ENCODE peak calls at places on chromosomes 7 and 10, in ten cellular contexts. E is right lobe of liver, J is prostate gland, P is breast epithelium, C is A549, B is suprapubic skin, I is IMR-90, S is esophagus muscularis mucosa, K is H1, Q is transverse colon. D is an unnamed sample. For H3K9me3, the result is how much of the 10 kb centered on the place peaks cover.

GRCh38 chr10:71217266-71218045 is 5.1 kb downstream of the UNC5B start:
- DNase-seq in K (no peak), S (no peak), Q (no peak), C (no peak), E (peak), P (peak), I (no peak), B (no peak), J (no peak), D (peak)

GRCh38 chr10:108490931-108491330 is 1326.4 kb upstream of the SORCS1 start:
- DNase-seq in B (no peak), J (no peak), P (no peak), C (no peak), I (no peak), S (no peak), E (no peak), Q (no peak), K (no peak), D (no peak)

GRCh38 chr10:100008708-100009282 is 952 bp downstream of the DNMBP start:
- DNase-seq in J (no peak), P (no peak), B (no peak), E (no peak), S (no peak), I (no peak), K (no peak), C (no peak), Q (no peak), D (no peak)

GRCh38 chr7:112990619-112991018 is 96.0 kb downstream of the GPR85 start:
- DNase-seq in J (no peak), I (peak), C (no peak), K (no peak), P (no peak), Q (no peak), B (no peak), S (no peak), E (no peak), D (no peak)

GRCh38 chr7:90675982-90676381 is 79.9 kb downstream of the CDK14 start:
- DNase-seq in B (no peak), C (no peak), J (no peak), S (no peak), P (no peak), K (no peak), I (no peak), E (no peak), Q (no peak), D (no peak)

GRCh38 chr7:107961399-107961798 is 41.6 kb downstream of the LAMB1 start:
- DNase-seq in P (no peak), S (no peak), E (peak), K (no peak), I (no peak), Q (peak), C (no peak), J (no peak), B (no peak), D (peak)

GRCh38 chr7:89773594-89773993 is 380.7 kb upstream of the STEAP1 start:
- DNase-seq in J (no peak), B (no peak), K (no peak), Q (no peak), C (no peak), P (no peak), I (no peak), S (no peak), E (no peak), D (no peak)

GRCh38 chr7:74575083-74575803 is 82.3 kb upstream of the GTF2I start:
- DNase-seq in B (no peak), E (no peak), I (peak), S (no peak), Q (peak), C (peak), P (no peak), J (peak), K (no peak), D (no peak)

GRCh38 chr10:73956476-73957338 is 41.2 kb upstream of the VCL start:
- DNase-seq in C (no peak), E (no peak), J (no peak), K (no peak), B (no peak), Q (no peak), I (peak), P (no peak), S (no peak), D (no peak)

GRCh38 chr10:1715821-1716220 is 21.5 kb downstream of the ADARB2 start:
- DNase-seq in I (no peak), J (peak), C (peak), K (peak), P (no peak), B (no peak), S (no peak), Q (peak), E (no peak), D (no peak)

GRCh38 chr7:137832382-137832781 is 14.4 kb downstream of the DGKI start:
- DNase-seq in Q (no peak), I (no peak), C (no peak), S (peak), P (no peak), B (no peak), K (no peak), E (no peak), J (no peak), D (no peak)

GRCh38 chr7:7564323-7564780 is 2.3 kb upstream of the MIOS start:
- DNase-seq in J (no peak), E (no peak), S (no peak), B (no peak), K (no peak), C (peak), I (peak), Q (no peak), P (no peak), D (no peak)

GRCh38 chr10:31602541-31603244 is 283.7 kb downstream of the ZEB1 start:
- DNase-seq in E (no peak), J (peak), C (peak), I (peak), P (peak), K (no peak), B (peak), Q (peak), S (peak), D (peak)

GRCh38 chr10:113753020-113753692 is 1.7 kb downstream of the PLEKHS1 start:
- DNase-seq in K (no peak), E (no peak), B (no peak), P (no peak), J (no peak), S (no peak), Q (peak), I (peak), C (no peak), D (no peak)

GRCh38 chr7:19989906-19990305 is 216.5 kb upstream of the TMEM196 start:
- DNase-seq in P (no peak), K (no peak), E (no peak), I (no peak), B (no peak), J (no peak), Q (no peak), C (no peak), S (no peak), D (no peak)

GRCh38 chr10:25130911-25131310 is 43.9 kb upstream of the GPR158 start:
- DNase-seq in C (no peak), K (no peak), J (no peak), B (no peak), P (no peak), E (no peak), Q (no peak), S (no peak), I (peak), D (no peak)

GRCh38 chr10:26534384-26534783 is 96.2 kb downstream of the APBB1IP start:
- DNase-seq in K (peak), Q (no peak), P (no peak), C (peak), I (no peak), E (no peak), J (no peak), S (no peak), B (no peak), D (no peak)

GRCh38 chr10:129259128-129259527 is 207.9 kb upstream of the MGMT start:
- DNase-seq in B (no peak), S (no peak), Q (no peak), K (no peak), C (no peak), P (no peak), E (no peak), J (no peak), I (no peak), D (no peak)

GRCh38 chr7:85014936-85015335 is 171.9 kb downstream of the SEMA3D start:
- DNase-seq in C (peak), B (no peak), J (no peak), K (no peak), P (no peak), I (no peak), E (no peak), S (no peak), Q (no peak), D (no peak)

GRCh38 chr10:13615650-13616049 is 28.9 kb downstream of the PRPF18 start:
- DNase-seq in Q (no peak), C (no peak), J (no peak), I (no peak), E (no peak), B (no peak), P (no peak), K (peak), S (no peak), D (no peak)

GRCh38 chr7:145036592-145037386 is 200.9 kb upstream of the TPK1 start:
- DNase-seq in Q (no peak), B (no peak), I (peak), E (peak), J (peak), S (no peak), C (peak), P (no peak), K (peak), D (no peak)

GRCh38 chr7:118054529-118054928 is 129.4 kb upstream of the LSM8 start:
- DNase-seq in K (no peak), I (no peak), E (no peak), C (no peak), J (no peak), Q (no peak), S (no peak), P (no peak), B (no peak), D (no peak)

GRCh38 chr10:129448539-129448938 is 18.5 kb upstream of the MGMT start:
- DNase-seq in B (no peak), J (no peak), C (no peak), S (no peak), P (no peak), E (no peak), I (no peak), Q (no peak), K (no peak), D (no peak)

GRCh38 chr10:58829839-58830238 is 317.2 kb downstream of the BICC1 start:
- DNase-seq in K (no peak), P (no peak), B (no peak), I (no peak), J (no peak), C (no peak), E (no peak), S (no peak), Q (no peak), D (no peak)

GRCh38 chr10:30583778-30584415 is 45.7 kb downstream of the LYZL2 start:
- DNase-seq in C (peak), J (peak), P (peak), K (no peak), S (peak), E (peak), I (peak), B (peak), Q (peak), D (peak)

GRCh38 chr7:140297192-140297591 is 101.1 kb downstream of the SLC37A3 start:
- DNase-seq in J (no peak), I (no peak), K (no peak), C (no peak), E (no peak), S (no peak), P (no peak), Q (no peak), B (no peak), D (no peak)

GRCh38 chr7:22319424-22320403 is 37.2 kb downstream of the RAPGEF5 start:
- DNase-seq in I (no peak), C (no peak), Q (no peak), P (no peak), B (no peak), J (no peak), K (no peak), E (no peak), S (no peak), D (no peak)

GRCh38 chr7:19392246-19392645 is 247.0 kb upstream of the FERD3L start:
- DNase-seq in Q (no peak), J (no peak), P (no peak), E (no peak), C (no peak), K (no peak), B (no peak), S (no peak), I (peak), D (no peak)

GRCh38 chr7:64621656-64622055 is 44.3 kb upstream of the ZNF107 start:
- DNase-seq in K (no peak), E (no peak), P (no peak), B (no peak), C (no peak), J (no peak), Q (no peak), S (no peak), I (no peak), D (no peak)

GRCh38 chr10:35459449-35459847 is 123.1 kb downstream of the CCNY start:
- DNase-seq in S (no peak), B (no peak), P (no peak), C (no peak), E (no peak), J (no peak), K (no peak), Q (no peak), I (no peak), D (no peak)

GRCh38 chr7:140702774-140703173 is 6.3 kb downstream of the NDUFB2 start:
- DNase-seq in J (no peak), I (no peak), S (no peak), B (no peak), C (no peak), Q (no peak), P (no peak), E (no peak), K (no peak), D (no peak)

GRCh38 chr7:99679400-99680191 is at the start of gene CYP3A5:
- DNase-seq in C (peak), I (no peak), J (peak), P (no peak), K (no peak), E (peak), S (no peak), B (peak), Q (peak), D (peak)

GRCh38 chr10:122279725-122280141 is 8.6 kb downstream of the BTBD16 start:
- DNase-seq in Q (no peak), E (no peak), K (no peak), I (peak), B (no peak), P (no peak), J (no peak), S (no peak), C (peak), D (no peak)

GRCh38 chr7:75719626-75720025 is 19.1 kb downstream of the HIP1 start:
- DNase-seq in Q (no peak), I (no peak), C (no peak), E (no peak), S (no peak), K (no peak), B (peak), P (no peak), J (no peak), D (no peak)

GRCh38 chr7:88302486-88302885 is 4.2 kb downstream of the STEAP4 start:
- DNase-seq in B (no peak), S (no peak), K (no peak), C (no peak), P (no peak), J (no peak), E (no peak), I (no peak), Q (no peak), D (no peak)

GRCh38 chr7:1459930-1460756 is 873 bp upstream of the MICALL2 start:
- DNase-seq in J (peak), S (no peak), Q (peak), E (no peak), B (peak), I (no peak), P (no peak), K (no peak), C (no peak), D (no peak)

GRCh38 chr7:1459512-1459892 is 232 bp upstream of the MICALL2 start:
- DNase-seq in P (peak), J (peak), Q (peak), B (peak), S (peak), E (peak), I (peak), K (peak), C (peak), D (peak)

GRCh38 chr7:1457059-1457948 is 2.0 kb downstream of the MICALL2 start:
- DNase-seq in C (no peak), J (no peak), E (no peak), S (no peak), B (no peak), Q (no peak), P (no peak), K (no peak), I (no peak), D (no peak)

GRCh38 chr7:1457949-1458675 is 1.2 kb downstream of the MICALL2 start:
- DNase-seq in Q (no peak), I (no peak), K (no peak), J (no peak), E (no peak), C (no peak), P (no peak), B (no peak), S (no peak), D (no peak)

GRCh38 chr7:1458676-1459511 is at the start of gene MICALL2:
- DNase-seq in P (peak), Q (peak), I (peak), B (peak), E (peak), K (no peak), J (peak), C (peak), S (no peak), D (peak)
- TF ChIP-seq POLR2A in P (no peak), Q (peak), I (peak), B (peak), E (peak), K (peak), J (peak), C (peak), S (peak), D (peak)

GRCh38 chr10:43042503-43043341 is 34.1 kb upstream of the RET start:
- DNase-seq in I (no peak), J (no peak), C (no peak), Q (no peak), E (peak), B (peak), P (no peak), S (no peak), K (no peak), D (no peak)
- TF ChIP-seq CTCF in I (no peak), J (no peak), C (no peak), Q (no peak), E (no peak), B (no peak), P (no peak), S (no peak), K (peak), D (no peak)

DNA sequence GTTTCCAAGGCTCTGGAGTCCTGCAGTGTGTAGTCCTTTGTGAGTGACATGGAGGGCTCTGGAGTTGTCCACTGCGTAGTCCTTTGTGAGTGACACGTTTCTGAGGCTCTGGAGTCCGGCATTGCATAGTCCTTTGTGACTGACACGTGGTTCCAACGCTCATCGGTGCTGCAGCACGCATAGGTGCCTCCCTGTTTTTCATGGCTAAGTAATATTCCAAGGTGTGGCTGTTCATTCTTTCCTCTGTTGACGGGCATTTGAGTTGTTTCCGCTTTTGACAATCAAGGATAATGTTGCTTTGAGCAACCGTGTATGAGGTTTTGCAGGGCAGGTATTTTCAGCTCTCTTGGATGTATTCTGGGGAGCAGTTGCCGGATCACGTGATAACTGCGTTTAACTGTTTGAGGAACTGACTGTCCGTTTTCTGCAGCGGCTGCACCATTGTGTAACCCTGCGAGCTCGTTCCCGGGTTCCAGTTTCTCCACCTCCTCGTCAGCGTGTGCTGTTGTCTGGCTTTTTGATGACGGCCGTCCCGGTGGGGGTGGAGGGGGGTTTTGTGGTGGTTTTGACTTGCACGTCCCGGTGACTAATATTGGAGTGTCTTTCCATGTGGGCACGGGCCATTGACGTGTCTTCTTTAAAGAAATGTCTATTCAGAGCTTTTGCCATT is 21.1 kb downstream of the FAM20C start:
- DNase-seq in S (no peak), Q (no peak), J (no peak), K (no peak), C (no peak), B (no peak), E (no peak), I (no peak), P (no peak), D (no peak)
- H3K9me3 ChIP-seq in S (under half), Q (under half), J (under half), K (under half), C (under half), B (under half), E (under half), I (under half), P (under half), D (under half)

DNA sequence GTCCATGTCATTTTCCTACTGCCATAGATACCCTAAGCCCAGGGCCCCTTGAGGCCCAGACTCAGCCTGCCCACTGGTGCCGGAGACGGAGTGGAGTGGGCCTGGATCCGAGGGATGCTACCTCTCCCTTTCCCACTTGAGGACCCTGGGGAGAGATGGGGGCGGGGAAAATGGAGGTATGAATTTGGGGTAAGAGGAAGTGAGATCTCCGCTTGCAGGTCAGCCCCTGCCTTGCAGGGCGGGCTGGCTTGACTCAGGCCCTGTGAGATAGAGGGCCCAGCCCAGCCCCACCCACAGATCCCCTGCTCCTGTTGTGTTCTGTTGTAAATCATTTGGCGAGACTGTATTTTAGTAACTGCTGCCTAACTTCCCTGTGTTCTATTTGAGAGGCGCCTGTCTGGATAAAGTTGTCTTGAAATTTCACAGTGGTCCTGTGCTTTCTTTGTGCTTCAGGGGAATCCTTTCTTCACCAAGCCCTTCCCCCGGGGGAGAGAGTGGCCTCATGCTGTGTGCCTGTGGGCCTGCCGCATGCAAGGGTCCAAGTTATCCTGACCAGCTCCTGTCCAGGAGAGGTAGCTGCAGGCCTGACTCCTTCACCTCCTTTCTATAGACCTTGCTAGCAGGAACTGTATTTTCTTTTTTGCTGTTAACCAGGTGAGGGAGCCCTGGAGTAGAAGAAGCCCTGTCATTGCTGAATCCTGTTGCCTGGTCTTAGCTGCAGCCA is 13.3 kb downstream of the YKT6 start:
- DNase-seq in C (peak), P (peak), I (peak), S (no peak), E (no peak), B (peak), Q (no peak), J (no peak), K (peak), D (no peak)
- TF ChIP-seq POLR2A in C (no peak), P (no peak), I (no peak), S (no peak), E (no peak), B (no peak), Q (no peak), J (no peak), K (no peak), D (no peak)

GRCh38 chr10:5604946-5605345 is 61.4 kb downstream of the ASB13 start:
- DNase-seq in B (no peak), S (no peak), C (no peak), Q (no peak), K (no peak), P (no peak), I (no peak), E (no peak), J (no peak), D (no peak)

GRCh38 chr10:5608608-5609270 is 57.7 kb downstream of the ASB13 start:
- DNase-seq in I (no peak), Q (no peak), J (no peak), C (no peak), E (no peak), S (no peak), K (no peak), P (no peak), B (no peak), D (no peak)

GRCh38 chr10:5606321-5606720 is 60.1 kb downstream of the ASB13 start:
- DNase-seq in S (no peak), E (no peak), B (no peak), J (no peak), I (no peak), C (no peak), K (no peak), P (no peak), Q (no peak), D (no peak)

GRCh38 chr10:5607594-5607993 is 58.8 kb downstream of the ASB13 start:
- DNase-seq in I (no peak), J (no peak), P (no peak), K (no peak), C (no peak), B (no peak), S (no peak), Q (no peak), E (no peak), D (no peak)

GRCh38 chr10:5606864-5607263 is 59.5 kb downstream of the ASB13 start:
- DNase-seq in Q (no peak), E (no peak), P (no peak), S (no peak), B (no peak), I (no peak), K (no peak), J (no peak), C (no peak), D (no peak)
- TF ChIP-seq CTCF in Q (no peak), E (no peak), P (no peak), S (no peak), B (no peak), I (no peak), K (no peak), J (no peak), C (no peak), D (no peak)